ENCODE peak calls at places on chromosomes 6 and 20, in ten cellular contexts. One of them, this sample, is unnamed. For H3K36me3, the result is how much of the 10 kb centered on the place peaks cover.

GRCh38 chr20:45545754-45546453 is 1.3 kb downstream of the EPPIN start:
- DNase-seq in HepG2: peak
- DNase-seq in body of pancreas: no peak
- DNase-seq in stomach: no peak
- DNase-seq in upper lobe of left lung: no peak
- DNase-seq in testis: no peak
- DNase-seq in adrenal gland: no peak
- DNase-seq in GM12878: no peak
- DNase-seq in IMR-90: peak
- DNase-seq in HCT116: peak
- DNase-seq in this sample: no peak

GRCh38 chr6:143058987-143059386 is 1.7 kb upstream of the AIG1 start:
- DNase-seq in HCT116: no peak
- DNase-seq in stomach: no peak
- DNase-seq in adrenal gland: no peak
- DNase-seq in GM12878: no peak
- DNase-seq in HepG2: peak
- DNase-seq in body of pancreas: no peak
- DNase-seq in testis: peak
- DNase-seq in upper lobe of left lung: no peak
- DNase-seq in IMR-90: no peak
- DNase-seq in this sample: no peak

GRCh38 chr20:48102821-48103635 is 317.7 kb upstream of the SULF2 start:
- DNase-seq in stomach: no peak
- DNase-seq in HepG2: no peak
- DNase-seq in body of pancreas: no peak
- DNase-seq in GM12878: no peak
- DNase-seq in adrenal gland: no peak
- DNase-seq in HCT116: no peak
- DNase-seq in IMR-90: no peak
- DNase-seq in upper lobe of left lung: no peak
- DNase-seq in testis: peak
- DNase-seq in this sample: no peak

GRCh38 chr20:9518776-9519175 is 4.4 kb downstream of the LAMP5 start:
- DNase-seq in HCT116: no peak
- DNase-seq in body of pancreas: no peak
- DNase-seq in HepG2: no peak
- DNase-seq in IMR-90: no peak
- DNase-seq in adrenal gland: no peak
- DNase-seq in stomach: no peak
- DNase-seq in upper lobe of left lung: no peak
- DNase-seq in testis: no peak
- DNase-seq in GM12878: no peak
- DNase-seq in this sample: no peak

GRCh38 chr6:18386302-18386976 is 711 bp upstream of the RNF144B start:
- DNase-seq in adrenal gland: no peak
- DNase-seq in HCT116: no peak
- DNase-seq in GM12878: no peak
- DNase-seq in IMR-90: peak
- DNase-seq in upper lobe of left lung: peak
- DNase-seq in stomach: peak
- DNase-seq in testis: peak
- DNase-seq in body of pancreas: peak
- DNase-seq in HepG2: peak
- DNase-seq in this sample: peak

GRCh38 chr6:10555625-10556309 is 34.6 kb downstream of the GCNT2 start:
- DNase-seq in HCT116: no peak
- DNase-seq in upper lobe of left lung: peak
- DNase-seq in GM12878: no peak
- DNase-seq in adrenal gland: peak
- DNase-seq in body of pancreas: peak
- DNase-seq in HepG2: no peak
- DNase-seq in testis: peak
- DNase-seq in IMR-90: peak
- DNase-seq in stomach: peak
- DNase-seq in this sample: peak

GRCh38 chr6:107823047-107823557 is 1.0 kb downstream of the SCML4 start:
- DNase-seq in adrenal gland: no peak
- DNase-seq in GM12878: no peak
- DNase-seq in upper lobe of left lung: no peak
- DNase-seq in HepG2: no peak
- DNase-seq in IMR-90: no peak
- DNase-seq in HCT116: no peak
- DNase-seq in body of pancreas: no peak
- DNase-seq in stomach: no peak
- DNase-seq in testis: no peak
- DNase-seq in this sample: no peak

GRCh38 chr6:43242908-43243648 is at the start of gene TTBK1:
- DNase-seq in HCT116: no peak
- DNase-seq in upper lobe of left lung: no peak
- DNase-seq in body of pancreas: no peak
- DNase-seq in GM12878: no peak
- DNase-seq in HepG2: no peak
- DNase-seq in testis: no peak
- DNase-seq in stomach: no peak
- DNase-seq in IMR-90: no peak
- DNase-seq in adrenal gland: no peak
- DNase-seq in this sample: no peak

GRCh38 chr20:25323486-25324246 is 67.0 kb downstream of the ABHD12 start:
- DNase-seq in upper lobe of left lung: no peak
- DNase-seq in HCT116: no peak
- DNase-seq in adrenal gland: no peak
- DNase-seq in body of pancreas: no peak
- DNase-seq in HepG2: no peak
- DNase-seq in IMR-90: no peak
- DNase-seq in stomach: no peak
- DNase-seq in GM12878: no peak
- DNase-seq in testis: no peak
- DNase-seq in this sample: no peak

GRCh38 chr20:57897156-57897874 is 187.5 kb upstream of the PMEPA1 start:
- DNase-seq in HepG2: no peak
- DNase-seq in testis: no peak
- DNase-seq in upper lobe of left lung: no peak
- DNase-seq in adrenal gland: no peak
- DNase-seq in stomach: no peak
- DNase-seq in HCT116: no peak
- DNase-seq in GM12878: no peak
- DNase-seq in IMR-90: no peak
- DNase-seq in body of pancreas: peak
- DNase-seq in this sample: no peak

GRCh38 chr6:3701631-3702030 is 49.9 kb downstream of the PXDC1 start:
- DNase-seq in HCT116: no peak
- DNase-seq in stomach: no peak
- DNase-seq in body of pancreas: no peak
- DNase-seq in GM12878: no peak
- DNase-seq in adrenal gland: no peak
- DNase-seq in HepG2: no peak
- DNase-seq in IMR-90: no peak
- DNase-seq in upper lobe of left lung: no peak
- DNase-seq in testis: no peak
- DNase-seq in this sample: no peak
- TF ChIP-seq POLR2A in HCT116: no peak
- TF ChIP-seq POLR2A in stomach: no peak
- TF ChIP-seq POLR2A in body of pancreas: no peak
- TF ChIP-seq POLR2A in GM12878: no peak
- TF ChIP-seq POLR2A in adrenal gland: no peak
- TF ChIP-seq POLR2A in HepG2: no peak
- TF ChIP-seq POLR2A in IMR-90: no peak
- TF ChIP-seq POLR2A in upper lobe of left lung: no peak
- TF ChIP-seq POLR2A in testis: no peak
- TF ChIP-seq POLR2A in this sample: no peak

GRCh38 chr20:49247792-49248191 is 28.6 kb downstream of the DDX27 start:
- DNase-seq in adrenal gland: no peak
- DNase-seq in HepG2: no peak
- DNase-seq in HCT116: no peak
- DNase-seq in GM12878: no peak
- DNase-seq in IMR-90: no peak
- DNase-seq in stomach: no peak
- DNase-seq in testis: no peak
- DNase-seq in upper lobe of left lung: no peak
- DNase-seq in body of pancreas: no peak
- DNase-seq in this sample: no peak
- H3K36me3 ChIP-seq in adrenal gland: half or more
- H3K36me3 ChIP-seq in HepG2: half or more
- H3K36me3 ChIP-seq in HCT116: half or more
- H3K36me3 ChIP-seq in GM12878: under half
- H3K36me3 ChIP-seq in IMR-90: half or more
- H3K36me3 ChIP-seq in stomach: half or more
- H3K36me3 ChIP-seq in testis: under half
- H3K36me3 ChIP-seq in upper lobe of left lung: under half
- H3K36me3 ChIP-seq in body of pancreas: under half
- H3K36me3 ChIP-seq in this sample: under half

GRCh38 chr6:25992413-25993037 is 29.9 kb downstream of the TRIM38 start:
- DNase-seq in testis: peak
- DNase-seq in adrenal gland: peak
- DNase-seq in body of pancreas: peak
- DNase-seq in upper lobe of left lung: peak
- DNase-seq in HCT116: peak
- DNase-seq in HepG2: peak
- DNase-seq in stomach: peak
- DNase-seq in IMR-90: peak
- DNase-seq in GM12878: peak
- DNase-seq in this sample: peak
- TF ChIP-seq POLR2A in testis: peak
- TF ChIP-seq POLR2A in adrenal gland: peak
- TF ChIP-seq POLR2A in body of pancreas: peak
- TF ChIP-seq POLR2A in upper lobe of left lung: peak
- TF ChIP-seq POLR2A in HCT116: peak
- TF ChIP-seq POLR2A in HepG2: peak
- TF ChIP-seq POLR2A in stomach: no peak
- TF ChIP-seq POLR2A in IMR-90: peak
- TF ChIP-seq POLR2A in GM12878: peak
- TF ChIP-seq POLR2A in this sample: peak

DNA sequence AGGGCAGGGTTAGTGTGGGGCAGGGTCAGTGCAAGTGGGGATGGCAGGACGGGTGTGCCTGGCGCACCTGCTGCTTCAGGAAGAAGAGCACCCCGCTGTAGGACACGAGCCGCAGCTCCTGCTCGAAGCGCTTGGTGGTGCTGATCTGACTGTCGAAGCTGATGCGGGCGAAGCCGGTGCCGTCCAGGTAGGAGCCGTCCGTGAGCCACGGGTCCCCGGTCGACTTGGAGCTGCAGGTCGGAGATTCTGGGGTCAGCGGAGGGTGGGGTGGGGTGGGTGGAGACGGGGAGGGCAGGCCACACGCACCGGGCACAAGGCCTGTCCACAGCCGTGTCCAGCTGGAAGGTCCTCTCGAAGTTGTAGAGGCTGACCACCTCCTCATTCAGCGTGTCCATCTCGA is 10.2 kb downstream of the ADRM1 start:
- DNase-seq in adrenal gland: no peak
- DNase-seq in body of pancreas: no peak
- DNase-seq in HCT116: no peak
- DNase-seq in upper lobe of left lung: no peak
- DNase-seq in HepG2: no peak
- DNase-seq in IMR-90: no peak
- DNase-seq in GM12878: no peak
- DNase-seq in testis: no peak
- DNase-seq in stomach: no peak
- DNase-seq in this sample: no peak
- H3K36me3 ChIP-seq in adrenal gland: half or more
- H3K36me3 ChIP-seq in body of pancreas: under half
- H3K36me3 ChIP-seq in HCT116: under half
- H3K36me3 ChIP-seq in upper lobe of left lung: under half
- H3K36me3 ChIP-seq in HepG2: half or more
- H3K36me3 ChIP-seq in IMR-90: half or more
- H3K36me3 ChIP-seq in GM12878: under half
- H3K36me3 ChIP-seq in testis: under half
- H3K36me3 ChIP-seq in stomach: half or more
- H3K36me3 ChIP-seq in this sample: under half

DNA sequence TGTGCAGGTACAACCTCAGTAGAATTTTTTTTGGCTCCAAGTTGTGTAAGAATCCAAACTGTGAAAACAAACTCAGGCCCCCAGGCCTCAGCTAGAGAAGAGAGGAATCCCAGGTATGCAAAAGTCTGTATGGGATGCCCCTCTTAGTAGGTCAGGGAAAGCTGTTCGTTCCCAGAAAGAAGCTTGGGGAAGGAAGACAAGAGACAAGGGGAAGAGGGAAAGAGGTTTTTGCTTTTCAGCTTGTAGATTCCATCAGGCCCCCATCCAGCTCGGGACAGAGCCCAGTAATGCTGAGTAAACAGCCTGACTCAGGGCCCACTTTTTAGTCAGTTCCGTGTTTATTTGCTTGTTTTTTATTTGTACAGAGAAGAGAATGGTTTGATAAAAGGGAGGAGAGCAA is 184.4 kb upstream of the FOXA2 start:
- DNase-seq in testis: peak
- DNase-seq in stomach: no peak
- DNase-seq in HepG2: no peak
- DNase-seq in adrenal gland: no peak
- DNase-seq in HCT116: no peak
- DNase-seq in GM12878: no peak
- DNase-seq in upper lobe of left lung: no peak
- DNase-seq in IMR-90: no peak
- DNase-seq in body of pancreas: no peak
- DNase-seq in this sample: no peak
- TF ChIP-seq POLR2A in testis: no peak
- TF ChIP-seq POLR2A in stomach: no peak
- TF ChIP-seq POLR2A in HepG2: no peak
- TF ChIP-seq POLR2A in adrenal gland: no peak
- TF ChIP-seq POLR2A in HCT116: no peak
- TF ChIP-seq POLR2A in GM12878: no peak
- TF ChIP-seq POLR2A in upper lobe of left lung: no peak
- TF ChIP-seq POLR2A in IMR-90: no peak
- TF ChIP-seq POLR2A in body of pancreas: no peak
- TF ChIP-seq POLR2A in this sample: no peak